ENCODE peak calls at places on chromosomes 16 and 17, in eight cellular contexts. S is Panc1, Q is upper lobe of left lung, X is HCT116, Y is GM12878, M is HepG2, O is K562, L is GM23338. H is an unnamed sample.
A peak's percentile ranks its signal among the peaks of the same experiment; 100 is the strongest.

GRCh38 chr16:74740795-74741304 is 33.8 kb downstream of the FA2H start:
- ATAC-seq in Q (no peak), O (no peak), Y (no peak), M (no peak), S (no peak), L (no peak), X (peak; percentile 60), H (no peak)

GRCh38 chr17:15291674-15292361 is 26.7 kb upstream of the PMP22 start:
- ATAC-seq in Y (no peak), L (no peak), O (no peak), Q (no peak), X (no peak), M (no peak), S (no peak), H (no peak)

GRCh38 chr17:42246515-42246914 is 29.7 kb downstream of the STAT5B start:
- ATAC-seq in L (no peak), X (no peak), Y (no peak), O (peak; percentile 26), S (no peak), M (peak; percentile 76), Q (no peak), H (no peak)

GRCh38 chr17:49763735-49764558 is at the start of gene FAM117A:
- ATAC-seq in M (peak; percentile 98), Q (peak; percentile 99), Y (peak; percentile 98), L (peak; percentile 96), X (peak; percentile 97), O (peak; percentile 95), S (peak; percentile 98), H (peak; percentile 100)

GRCh38 chr17:39622380-39623006 is 4.3 kb upstream of the PPP1R1B start:
- ATAC-seq in M (no peak), O (peak; percentile 27), X (no peak), Y (peak; percentile 75), L (no peak), Q (no peak), S (peak; percentile 19), H (no peak)

GRCh38 chr17:31467502-31468256 is 76.2 kb downstream of the RAB11FIP4 start:
- ATAC-seq in L (peak; percentile 52), S (no peak), Y (no peak), M (peak; percentile 89), O (no peak), Q (no peak), X (no peak), H (no peak)

GRCh38 chr16:68270353-68270752 is 6.0 kb downstream of the SLC7A6 start:
- ATAC-seq in Q (no peak), Y (no peak), O (no peak), X (no peak), M (no peak), S (no peak), L (no peak), H (no peak)

GRCh38 chr16:66003196-66003595 is 363.3 kb upstream of the CDH5 start:
- ATAC-seq in Q (no peak), M (no peak), Y (no peak), S (no peak), L (no peak), O (no peak), X (no peak), H (no peak)

GRCh38 chr17:74268554-74268953 is 5.5 kb upstream of the DNAI2 start:
- ATAC-seq in Y (no peak), L (no peak), X (no peak), M (no peak), S (no peak), Q (no peak), O (no peak), H (no peak)

GRCh38 chr17:45092932-45093430 is 31.9 kb downstream of the NMT1 start:
- ATAC-seq in Q (peak; percentile 97), X (peak; percentile 86), S (peak; percentile 97), Y (no peak), M (peak; percentile 85), L (no peak), O (no peak), H (peak; percentile 96)

GRCh38 chr17:29546085-29546484 is 20.8 kb downstream of the ABHD15 start:
- ATAC-seq in M (no peak), L (no peak), O (peak; percentile 62), Y (no peak), S (peak; percentile 45), Q (no peak), X (no peak), H (no peak)

GRCh38 chr16:50642349-50642748 is 38.8 kb downstream of the SNX20 start:
- ATAC-seq in S (no peak), X (no peak), O (no peak), Y (peak; percentile 31), M (peak; percentile 24), L (no peak), Q (no peak), H (no peak)

GRCh38 chr17:40309938-40310510 is 1.0 kb downstream of the RARA start:
- ATAC-seq in O (no peak), S (no peak), Y (peak; percentile 3), X (no peak), M (peak; percentile 12), L (peak; percentile 1), Q (peak; percentile 54), H (no peak)

GRCh38 chr17:46056800-46057304 is 57.8 kb downstream of the STH start:
- ATAC-seq in M (no peak), X (peak; percentile 67), Y (no peak), O (no peak), S (no peak), L (peak; percentile 36), Q (peak; percentile 88), H (no peak)

GRCh38 chr17:83155128-83156081 is 76.0 kb downstream of the METRNL start:
- ATAC-seq in L (no peak), X (no peak), Q (peak; percentile 73), S (no peak), Y (no peak), M (no peak), O (no peak), H (peak; percentile 73)

GRCh38 chr17:62761884-62762283 is 46.2 kb downstream of the MARCHF10 start:
- ATAC-seq in L (peak; percentile 97), Y (no peak), X (peak; percentile 46), M (no peak), O (no peak), Q (no peak), S (peak; percentile 90), H (no peak)

GRCh38 chr16:30482366-30482765 is 9.8 kb downstream of the ITGAL start:
- ATAC-seq in O (peak; percentile 87), M (peak; percentile 55), X (peak; percentile 86), L (peak; percentile 47), Y (peak; percentile 73), Q (no peak), S (no peak), H (no peak)

GRCh38 chr16:11384956-11385586 is 39.8 kb downstream of the RMI2 start:
- ATAC-seq in X (no peak), S (no peak), M (peak; percentile 4), L (no peak), O (no peak), Y (no peak), Q (no peak), H (no peak)

GRCh38 chr16:18804540-18804939 is 3.2 kb upstream of the ARL6IP1 start:
- ATAC-seq in L (no peak), Q (no peak), Y (no peak), O (no peak), M (no peak), X (no peak), S (no peak), H (no peak)
- TF ChIP-seq POLR2AphosphoS5 in L (no peak), Q (no peak), Y (no peak), O (no peak), M (no peak), X (no peak), S (no peak), H (no peak)

DNA sequence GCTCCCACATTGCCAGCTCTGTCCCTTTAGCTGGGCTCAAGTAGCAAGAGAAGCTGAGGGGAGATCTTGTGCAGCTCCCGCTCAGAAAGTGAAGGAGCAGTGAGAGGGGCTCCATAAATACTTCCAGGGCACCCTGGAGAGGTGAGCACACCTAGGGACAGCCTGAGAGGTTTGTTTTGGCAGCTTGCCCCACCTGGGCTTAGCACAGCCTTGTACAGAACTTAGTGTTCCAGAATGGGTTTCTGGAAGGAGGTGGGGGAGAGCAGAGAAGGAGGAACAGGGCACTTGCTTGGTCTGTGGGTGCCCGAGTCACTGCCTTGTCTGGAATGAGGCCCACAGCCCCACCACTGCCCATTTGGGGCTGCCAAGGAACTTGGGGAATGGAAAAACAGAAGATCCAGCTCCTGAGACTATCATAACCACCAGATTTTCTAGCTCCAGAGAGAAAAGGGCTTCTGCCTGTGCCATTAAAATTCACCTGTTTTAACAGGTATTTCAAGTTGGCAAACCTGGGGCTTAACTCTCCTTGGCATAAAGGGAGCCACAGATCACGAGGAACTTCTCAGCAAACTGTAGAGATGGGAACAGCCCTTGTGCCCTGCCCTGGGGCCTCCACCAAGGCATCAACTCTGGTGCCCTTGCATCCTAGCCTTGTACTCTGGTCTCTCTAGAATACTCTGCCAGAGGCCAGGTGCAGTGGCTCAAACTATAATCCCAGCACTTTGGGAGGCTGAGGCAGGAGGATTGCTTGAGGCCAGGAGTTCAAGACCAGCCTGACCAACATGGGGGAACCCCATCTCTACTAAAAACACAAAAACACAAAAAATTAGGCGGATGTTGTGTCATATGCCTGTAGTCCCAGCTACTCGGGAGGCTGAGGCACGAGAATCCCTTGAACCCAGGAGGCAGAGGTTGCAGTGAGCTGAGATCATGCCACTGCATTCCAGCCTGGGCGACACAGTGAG is 1.9 kb downstream of the PRR15L start:
- ATAC-seq in O (no peak), L (no peak), Y (no peak), M (no peak), X (peak; percentile 25), Q (peak; percentile 58), S (no peak), H (no peak)
- TF ChIP-seq POLR2AphosphoS5 in O (no peak), L (no peak), Y (no peak), M (no peak), X (no peak), Q (peak; percentile 78), S (no peak), H (no peak)

DNA sequence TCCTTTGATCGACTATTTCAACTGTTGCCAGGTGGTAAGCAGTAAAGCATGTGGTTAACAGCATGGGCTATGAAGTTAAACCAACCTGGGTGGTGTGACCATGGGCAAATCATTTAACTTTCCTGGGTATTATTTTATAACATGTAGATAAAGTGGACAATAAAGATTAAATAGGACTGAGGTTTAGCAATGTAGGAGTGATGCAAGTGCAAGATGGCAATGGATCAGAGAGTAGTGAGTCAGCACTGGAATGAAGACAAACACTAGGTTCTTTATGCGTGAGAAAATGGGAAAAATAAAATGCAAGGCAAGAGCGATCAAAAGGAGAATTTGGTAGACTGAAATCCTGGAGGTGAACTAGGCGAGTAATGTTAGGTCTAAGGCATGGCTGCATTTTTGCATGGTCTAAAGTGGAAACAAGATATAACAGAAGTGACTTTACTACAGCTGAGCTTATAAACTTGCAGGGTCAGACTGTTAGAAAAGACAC is 222.4 kb upstream of the AXIN2 start:
- ATAC-seq in M (peak; percentile 59), X (peak; percentile 77), Q (peak; percentile 63), O (no peak), L (no peak), S (peak; percentile 92), Y (no peak), H (peak; percentile 60)
- TF ChIP-seq POLR2AphosphoS5 in M (no peak), X (peak; percentile 36), Q (no peak), O (no peak), L (no peak), S (peak; percentile 57), Y (no peak), H (peak; percentile 45)

DNA sequence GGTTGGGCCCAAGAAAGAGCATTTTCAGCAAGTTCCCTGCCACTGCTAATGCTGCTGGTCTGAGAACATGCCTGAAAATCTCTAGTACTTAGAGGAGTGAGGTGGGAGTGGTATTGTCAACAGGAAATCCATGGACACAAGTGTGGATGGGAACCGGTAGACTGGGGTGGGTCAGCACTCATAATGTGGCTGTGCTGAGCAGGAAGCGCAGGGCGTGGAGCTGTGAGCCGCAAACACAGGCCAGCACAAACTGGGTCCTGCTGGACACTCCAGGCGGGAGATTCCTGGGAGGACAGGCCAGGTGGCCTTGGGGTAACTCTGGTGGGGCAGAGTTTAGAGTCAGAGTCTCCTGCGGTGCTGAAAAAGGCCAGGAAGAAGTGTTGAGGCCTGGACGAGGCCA is 62.5 kb downstream of the BANP start:
- ATAC-seq in Q (no peak), O (no peak), X (no peak), S (no peak), L (no peak), M (no peak), Y (no peak), H (peak; percentile 17)
- TF ChIP-seq POLR2AphosphoS5 in Q (no peak), O (no peak), X (no peak), S (no peak), L (no peak), M (no peak), Y (no peak), H (no peak)